ENCODE peak calls at places on chromosomes 2 and 18, in seven cellular contexts. One of them, this sample, is unnamed.

GRCh38 chr18:59005266-59005665 is 134.4 kb upstream of the SEC11C start:
- DNase-seq in activated T-cell treated with anti-CD3 and anti-CD28 coated beads, Interleukin-2, amount 50 U/mL, for 24 hours: no peak
- DNase-seq in effector CD4-positive, alpha-beta T cell: no peak
- DNase-seq in GM19239: no peak
- DNase-seq in activated gamma-delta T cell: no peak
- DNase-seq in GM18507: no peak
- DNase-seq in GM06990: no peak
- DNase-seq in this sample: no peak

GRCh38 chr2:230868947-230869690 is 4.4 kb downstream of the ITM2C start:
- DNase-seq in activated T-cell treated with anti-CD3 and anti-CD28 coated beads, Interleukin-2, amount 50 U/mL, for 24 hours: no peak
- DNase-seq in activated gamma-delta T cell: no peak
- DNase-seq in effector CD4-positive, alpha-beta T cell: no peak
- DNase-seq in GM18507: no peak
- DNase-seq in GM06990: no peak
- DNase-seq in GM19239: no peak
- DNase-seq in this sample: no peak

GRCh38 chr2:26039603-26040367 is 5.9 kb downstream of the RAB10 start:
- DNase-seq in GM19239: no peak
- DNase-seq in GM18507: no peak
- DNase-seq in activated T-cell treated with anti-CD3 and anti-CD28 coated beads, Interleukin-2, amount 50 U/mL, for 24 hours: no peak
- DNase-seq in activated gamma-delta T cell: no peak
- DNase-seq in effector CD4-positive, alpha-beta T cell: no peak
- DNase-seq in GM06990: no peak
- DNase-seq in this sample: no peak

GRCh38 chr18:44521673-44522032 is 159.0 kb upstream of the SETBP1 start:
- DNase-seq in effector CD4-positive, alpha-beta T cell: no peak
- DNase-seq in activated T-cell treated with anti-CD3 and anti-CD28 coated beads, Interleukin-2, amount 50 U/mL, for 24 hours: no peak
- DNase-seq in GM18507: no peak
- DNase-seq in GM06990: no peak
- DNase-seq in activated gamma-delta T cell: no peak
- DNase-seq in GM19239: no peak
- DNase-seq in this sample: no peak

GRCh38 chr2:100613719-100614118 is 50.9 kb downstream of the PDCL3 start:
- DNase-seq in GM18507: no peak
- DNase-seq in GM06990: no peak
- DNase-seq in activated gamma-delta T cell: no peak
- DNase-seq in effector CD4-positive, alpha-beta T cell: no peak
- DNase-seq in GM19239: no peak
- DNase-seq in activated T-cell treated with anti-CD3 and anti-CD28 coated beads, Interleukin-2, amount 50 U/mL, for 24 hours: no peak
- DNase-seq in this sample: no peak

GRCh38 chr2:234257859-234258561 is 207.5 kb downstream of the SPP2 start:
- DNase-seq in activated T-cell treated with anti-CD3 and anti-CD28 coated beads, Interleukin-2, amount 50 U/mL, for 24 hours: no peak
- DNase-seq in activated gamma-delta T cell: no peak
- DNase-seq in GM06990: no peak
- DNase-seq in GM18507: no peak
- DNase-seq in GM19239: no peak
- DNase-seq in effector CD4-positive, alpha-beta T cell: no peak
- DNase-seq in this sample: peak; percentile 37

GRCh38 chr2:108585446-108585845 is 51.2 kb downstream of the LIMS1 start:
- DNase-seq in GM19239: no peak
- DNase-seq in activated T-cell treated with anti-CD3 and anti-CD28 coated beads, Interleukin-2, amount 50 U/mL, for 24 hours: no peak
- DNase-seq in activated gamma-delta T cell: no peak
- DNase-seq in GM06990: no peak
- DNase-seq in effector CD4-positive, alpha-beta T cell: no peak
- DNase-seq in GM18507: no peak
- DNase-seq in this sample: no peak

GRCh38 chr18:48937869-48938750 is 12.7 kb downstream of the SMAD7 start:
- DNase-seq in GM06990: no peak
- DNase-seq in GM19239: no peak
- DNase-seq in activated T-cell treated with anti-CD3 and anti-CD28 coated beads, Interleukin-2, amount 50 U/mL, for 24 hours: no peak
- DNase-seq in GM18507: no peak
- DNase-seq in effector CD4-positive, alpha-beta T cell: no peak
- DNase-seq in activated gamma-delta T cell: no peak
- DNase-seq in this sample: no peak

GRCh38 chr2:103887625-103888024 is 966.3 kb upstream of the POU3F3 start:
- DNase-seq in activated gamma-delta T cell: no peak
- DNase-seq in activated T-cell treated with anti-CD3 and anti-CD28 coated beads, Interleukin-2, amount 50 U/mL, for 24 hours: no peak
- DNase-seq in GM19239: no peak
- DNase-seq in GM06990: no peak
- DNase-seq in effector CD4-positive, alpha-beta T cell: no peak
- DNase-seq in GM18507: no peak
- DNase-seq in this sample: no peak

GRCh38 chr2:153478289-153479261 is at the start of gene RPRM:
- DNase-seq in activated T-cell treated with anti-CD3 and anti-CD28 coated beads, Interleukin-2, amount 50 U/mL, for 24 hours: peak; percentile 72
- DNase-seq in GM06990: peak; percentile 65
- DNase-seq in activated gamma-delta T cell: peak; percentile 18
- DNase-seq in GM18507: peak; percentile 26
- DNase-seq in GM19239: peak; percentile 50
- DNase-seq in effector CD4-positive, alpha-beta T cell: peak; percentile 15
- DNase-seq in this sample: peak; percentile 96

GRCh38 chr18:45169610-45170009 is 445.7 kb upstream of the SLC14A2 start:
- DNase-seq in effector CD4-positive, alpha-beta T cell: no peak
- DNase-seq in activated gamma-delta T cell: no peak
- DNase-seq in GM06990: no peak
- DNase-seq in GM18507: no peak
- DNase-seq in activated T-cell treated with anti-CD3 and anti-CD28 coated beads, Interleukin-2, amount 50 U/mL, for 24 hours: no peak
- DNase-seq in GM19239: no peak
- DNase-seq in this sample: no peak

GRCh38 chr2:206983156-206983875 is 44.0 kb downstream of the CPO start:
- DNase-seq in activated gamma-delta T cell: no peak
- DNase-seq in effector CD4-positive, alpha-beta T cell: no peak
- DNase-seq in GM06990: no peak
- DNase-seq in GM19239: no peak
- DNase-seq in GM18507: no peak
- DNase-seq in activated T-cell treated with anti-CD3 and anti-CD28 coated beads, Interleukin-2, amount 50 U/mL, for 24 hours: no peak
- DNase-seq in this sample: no peak

GRCh38 chr2:74021407-74021755 is 36.7 kb downstream of the TET3 start:
- DNase-seq in activated gamma-delta T cell: no peak
- DNase-seq in GM18507: no peak
- DNase-seq in effector CD4-positive, alpha-beta T cell: no peak
- DNase-seq in GM19239: no peak
- DNase-seq in GM06990: no peak
- DNase-seq in activated T-cell treated with anti-CD3 and anti-CD28 coated beads, Interleukin-2, amount 50 U/mL, for 24 hours: no peak
- DNase-seq in this sample: no peak

GRCh38 chr18:50115095-50115494 is 79.9 kb downstream of the MYO5B start:
- DNase-seq in effector CD4-positive, alpha-beta T cell: no peak
- DNase-seq in GM19239: no peak
- DNase-seq in GM06990: no peak
- DNase-seq in activated T-cell treated with anti-CD3 and anti-CD28 coated beads, Interleukin-2, amount 50 U/mL, for 24 hours: no peak
- DNase-seq in GM18507: no peak
- DNase-seq in activated gamma-delta T cell: no peak
- DNase-seq in this sample: peak; percentile 24

GRCh38 chr2:119683717-119684443 is 4.9 kb downstream of the TMEM177 start:
- DNase-seq in GM18507: no peak
- DNase-seq in GM19239: no peak
- DNase-seq in activated gamma-delta T cell: no peak
- DNase-seq in GM06990: no peak
- DNase-seq in effector CD4-positive, alpha-beta T cell: no peak
- DNase-seq in activated T-cell treated with anti-CD3 and anti-CD28 coated beads, Interleukin-2, amount 50 U/mL, for 24 hours: no peak
- DNase-seq in this sample: no peak

GRCh38 chr2:242075163-242075562 is 205.6 kb downstream of the RTP5 start:
- DNase-seq in effector CD4-positive, alpha-beta T cell: no peak
- DNase-seq in activated T-cell treated with anti-CD3 and anti-CD28 coated beads, Interleukin-2, amount 50 U/mL, for 24 hours: no peak
- DNase-seq in GM06990: no peak
- DNase-seq in GM19239: no peak
- DNase-seq in activated gamma-delta T cell: no peak
- DNase-seq in GM18507: no peak
- DNase-seq in this sample: no peak

GRCh38 chr18:61546598-61546997 is 213.4 kb downstream of the CDH20 start:
- DNase-seq in activated gamma-delta T cell: no peak
- DNase-seq in activated T-cell treated with anti-CD3 and anti-CD28 coated beads, Interleukin-2, amount 50 U/mL, for 24 hours: no peak
- DNase-seq in GM06990: no peak
- DNase-seq in effector CD4-positive, alpha-beta T cell: no peak
- DNase-seq in GM19239: no peak
- DNase-seq in GM18507: no peak
- DNase-seq in this sample: no peak

GRCh38 chr2:64859208-64860161 is 129.7 kb upstream of the SLC1A4 start:
- DNase-seq in effector CD4-positive, alpha-beta T cell: no peak
- DNase-seq in GM06990: peak; percentile 64
- DNase-seq in GM19239: peak; percentile 36
- DNase-seq in activated T-cell treated with anti-CD3 and anti-CD28 coated beads, Interleukin-2, amount 50 U/mL, for 24 hours: no peak
- DNase-seq in GM18507: peak; percentile 40
- DNase-seq in activated gamma-delta T cell: no peak
- DNase-seq in this sample: peak; percentile 94

GRCh38 chr2:191740776-191741175 is 62.8 kb downstream of the NABP1 start:
- DNase-seq in activated T-cell treated with anti-CD3 and anti-CD28 coated beads, Interleukin-2, amount 50 U/mL, for 24 hours: no peak
- DNase-seq in GM19239: no peak
- DNase-seq in effector CD4-positive, alpha-beta T cell: no peak
- DNase-seq in GM18507: no peak
- DNase-seq in GM06990: no peak
- DNase-seq in activated gamma-delta T cell: no peak
- DNase-seq in this sample: no peak

GRCh38 chr2:128545085-128545484 is 226.4 kb upstream of the HS6ST1 start:
- DNase-seq in GM18507: no peak
- DNase-seq in activated gamma-delta T cell: no peak
- DNase-seq in GM06990: no peak
- DNase-seq in activated T-cell treated with anti-CD3 and anti-CD28 coated beads, Interleukin-2, amount 50 U/mL, for 24 hours: no peak
- DNase-seq in GM19239: no peak
- DNase-seq in effector CD4-positive, alpha-beta T cell: no peak
- DNase-seq in this sample: no peak

GRCh38 chr2:164722604-164723338 is 101.5 kb upstream of the GRB14 start:
- DNase-seq in GM19239: no peak
- DNase-seq in activated gamma-delta T cell: no peak
- DNase-seq in activated T-cell treated with anti-CD3 and anti-CD28 coated beads, Interleukin-2, amount 50 U/mL, for 24 hours: no peak
- DNase-seq in GM06990: no peak
- DNase-seq in GM18507: no peak
- DNase-seq in effector CD4-positive, alpha-beta T cell: no peak
- DNase-seq in this sample: no peak

GRCh38 chr2:222738312-222738711 is 66.9 kb downstream of the MOGAT1 start:
- DNase-seq in activated gamma-delta T cell: no peak
- DNase-seq in GM06990: no peak
- DNase-seq in GM18507: no peak
- DNase-seq in effector CD4-positive, alpha-beta T cell: no peak
- DNase-seq in activated T-cell treated with anti-CD3 and anti-CD28 coated beads, Interleukin-2, amount 50 U/mL, for 24 hours: no peak
- DNase-seq in GM19239: no peak
- DNase-seq in this sample: no peak

GRCh38 chr2:181309161-181309560 is 148.0 kb upstream of the ITGA4 start:
- DNase-seq in effector CD4-positive, alpha-beta T cell: no peak
- DNase-seq in activated T-cell treated with anti-CD3 and anti-CD28 coated beads, Interleukin-2, amount 50 U/mL, for 24 hours: no peak
- DNase-seq in GM19239: no peak
- DNase-seq in GM18507: no peak
- DNase-seq in activated gamma-delta T cell: no peak
- DNase-seq in GM06990: peak; percentile 61
- DNase-seq in this sample: no peak

GRCh38 chr2:182379235-182379634 is 47.6 kb downstream of the PDE1A start:
- DNase-seq in activated T-cell treated with anti-CD3 and anti-CD28 coated beads, Interleukin-2, amount 50 U/mL, for 24 hours: no peak
- DNase-seq in activated gamma-delta T cell: no peak
- DNase-seq in GM18507: no peak
- DNase-seq in GM06990: no peak
- DNase-seq in GM19239: no peak
- DNase-seq in effector CD4-positive, alpha-beta T cell: no peak
- DNase-seq in this sample: no peak

GRCh38 chr18:13500227-13500865 is 226.0 kb downstream of the FAM210A start:
- DNase-seq in activated gamma-delta T cell: no peak
- DNase-seq in GM18507: no peak
- DNase-seq in GM06990: no peak
- DNase-seq in GM19239: no peak
- DNase-seq in activated T-cell treated with anti-CD3 and anti-CD28 coated beads, Interleukin-2, amount 50 U/mL, for 24 hours: no peak
- DNase-seq in effector CD4-positive, alpha-beta T cell: no peak
- DNase-seq in this sample: no peak

GRCh38 chr2:104755026-104755856 is 98.7 kb upstream of the POU3F3 start:
- DNase-seq in GM06990: no peak
- DNase-seq in activated gamma-delta T cell: no peak
- DNase-seq in GM18507: no peak
- DNase-seq in activated T-cell treated with anti-CD3 and anti-CD28 coated beads, Interleukin-2, amount 50 U/mL, for 24 hours: no peak
- DNase-seq in GM19239: no peak
- DNase-seq in effector CD4-positive, alpha-beta T cell: no peak
- DNase-seq in this sample: peak; percentile 28

GRCh38 chr2:201707753-201708152 is 9.3 kb upstream of the MPP4 start:
- DNase-seq in effector CD4-positive, alpha-beta T cell: no peak
- DNase-seq in GM18507: no peak
- DNase-seq in activated T-cell treated with anti-CD3 and anti-CD28 coated beads, Interleukin-2, amount 50 U/mL, for 24 hours: no peak
- DNase-seq in GM19239: no peak
- DNase-seq in GM06990: no peak
- DNase-seq in activated gamma-delta T cell: no peak
- DNase-seq in this sample: no peak

GRCh38 chr2:71173096-71173495 is 42.7 kb downstream of the MPHOSPH10 start:
- DNase-seq in effector CD4-positive, alpha-beta T cell: no peak
- DNase-seq in activated T-cell treated with anti-CD3 and anti-CD28 coated beads, Interleukin-2, amount 50 U/mL, for 24 hours: no peak
- DNase-seq in GM18507: no peak
- DNase-seq in GM19239: no peak
- DNase-seq in GM06990: no peak
- DNase-seq in activated gamma-delta T cell: no peak
- DNase-seq in this sample: no peak

GRCh38 chr2:210586381-210586780 is 30.0 kb downstream of the CPS1 start:
- DNase-seq in GM18507: no peak
- DNase-seq in GM19239: no peak
- DNase-seq in effector CD4-positive, alpha-beta T cell: no peak
- DNase-seq in activated T-cell treated with anti-CD3 and anti-CD28 coated beads, Interleukin-2, amount 50 U/mL, for 24 hours: no peak
- DNase-seq in GM06990: no peak
- DNase-seq in activated gamma-delta T cell: no peak
- DNase-seq in this sample: no peak